ENCODE peak calls at places on chromosomes 5 and 9, in seven cellular contexts. One of them, this sample, is unnamed.

GRCh38 chr5:172920447-172920849 is 38.8 kb upstream of the RPL26L1 start:
- DNase-seq in progenitor cell of endocrine pancreas: no peak
- DNase-seq in psoas muscle: no peak
- DNase-seq in globus pallidus: no peak
- DNase-seq in stimulated activated CD8-positive, alpha-beta memory T cell treated with anti-CD3 and anti-CD28 coated beads, Interleukin-4, amount 100 ng/mL, for 24 hours: no peak
- DNase-seq in HT1080: peak; percentile 96
- DNase-seq in anterior cingulate cortex: no peak
- DNase-seq in this sample: peak; percentile 32

GRCh38 chr9:88932766-88933165 is 58.5 kb upstream of the S1PR3 start:
- DNase-seq in globus pallidus: no peak
- DNase-seq in progenitor cell of endocrine pancreas: no peak
- DNase-seq in stimulated activated CD8-positive, alpha-beta memory T cell treated with anti-CD3 and anti-CD28 coated beads, Interleukin-4, amount 100 ng/mL, for 24 hours: no peak
- DNase-seq in HT1080: peak; percentile 78
- DNase-seq in anterior cingulate cortex: no peak
- DNase-seq in psoas muscle: no peak
- DNase-seq in this sample: peak; percentile 66

GRCh38 chr9:91033802-91034201 is 232.2 kb downstream of the SYK start:
- DNase-seq in progenitor cell of endocrine pancreas: no peak
- DNase-seq in stimulated activated CD8-positive, alpha-beta memory T cell treated with anti-CD3 and anti-CD28 coated beads, Interleukin-4, amount 100 ng/mL, for 24 hours: peak; percentile 65
- DNase-seq in psoas muscle: no peak
- DNase-seq in anterior cingulate cortex: no peak
- DNase-seq in globus pallidus: no peak
- DNase-seq in HT1080: peak; percentile 32
- DNase-seq in this sample: peak; percentile 29

GRCh38 chr5:6436715-6437340 is 11.8 kb upstream of the UBE2QL1 start:
- DNase-seq in anterior cingulate cortex: no peak
- DNase-seq in progenitor cell of endocrine pancreas: no peak
- DNase-seq in globus pallidus: no peak
- DNase-seq in HT1080: peak; percentile 36
- DNase-seq in psoas muscle: no peak
- DNase-seq in stimulated activated CD8-positive, alpha-beta memory T cell treated with anti-CD3 and anti-CD28 coated beads, Interleukin-4, amount 100 ng/mL, for 24 hours: no peak
- DNase-seq in this sample: no peak

GRCh38 chr5:151740336-151740942 is 18.0 kb downstream of the ATOX1 start:
- DNase-seq in psoas muscle: peak; percentile 73
- DNase-seq in stimulated activated CD8-positive, alpha-beta memory T cell treated with anti-CD3 and anti-CD28 coated beads, Interleukin-4, amount 100 ng/mL, for 24 hours: peak; percentile 8
- DNase-seq in anterior cingulate cortex: peak; percentile 49
- DNase-seq in HT1080: peak; percentile 93
- DNase-seq in progenitor cell of endocrine pancreas: peak; percentile 34
- DNase-seq in globus pallidus: peak; percentile 70
- DNase-seq in this sample: peak; percentile 57

GRCh38 chr5:95284512-95285405 is at the start of gene MCTP1:
- DNase-seq in progenitor cell of endocrine pancreas: peak; percentile 50
- DNase-seq in stimulated activated CD8-positive, alpha-beta memory T cell treated with anti-CD3 and anti-CD28 coated beads, Interleukin-4, amount 100 ng/mL, for 24 hours: no peak
- DNase-seq in psoas muscle: no peak
- DNase-seq in globus pallidus: no peak
- DNase-seq in HT1080: peak; percentile 47
- DNase-seq in anterior cingulate cortex: peak; percentile 54
- DNase-seq in this sample: peak; percentile 79

GRCh38 chr5:113713051-113713450 is 199.6 kb downstream of the YTHDC2 start:
- DNase-seq in anterior cingulate cortex: no peak
- DNase-seq in psoas muscle: no peak
- DNase-seq in stimulated activated CD8-positive, alpha-beta memory T cell treated with anti-CD3 and anti-CD28 coated beads, Interleukin-4, amount 100 ng/mL, for 24 hours: no peak
- DNase-seq in globus pallidus: no peak
- DNase-seq in progenitor cell of endocrine pancreas: no peak
- DNase-seq in HT1080: peak; percentile 11
- DNase-seq in this sample: no peak

GRCh38 chr9:21392270-21392669 is 7.1 kb upstream of the IFNA2 start:
- DNase-seq in HT1080: peak; percentile 58
- DNase-seq in stimulated activated CD8-positive, alpha-beta memory T cell treated with anti-CD3 and anti-CD28 coated beads, Interleukin-4, amount 100 ng/mL, for 24 hours: no peak
- DNase-seq in globus pallidus: no peak
- DNase-seq in progenitor cell of endocrine pancreas: no peak
- DNase-seq in anterior cingulate cortex: no peak
- DNase-seq in psoas muscle: no peak
- DNase-seq in this sample: peak; percentile 41

GRCh38 chr9:120931278-120932085 is 4.9 kb upstream of the TRAF1 start:
- DNase-seq in progenitor cell of endocrine pancreas: no peak
- DNase-seq in stimulated activated CD8-positive, alpha-beta memory T cell treated with anti-CD3 and anti-CD28 coated beads, Interleukin-4, amount 100 ng/mL, for 24 hours: peak; percentile 49
- DNase-seq in globus pallidus: no peak
- DNase-seq in HT1080: peak; percentile 76
- DNase-seq in anterior cingulate cortex: no peak
- DNase-seq in psoas muscle: no peak
- DNase-seq in this sample: peak; percentile 21

GRCh38 chr5:43370352-43370751 is 41.8 kb downstream of the CCL28 start:
- DNase-seq in progenitor cell of endocrine pancreas: no peak
- DNase-seq in psoas muscle: no peak
- DNase-seq in anterior cingulate cortex: no peak
- DNase-seq in globus pallidus: no peak
- DNase-seq in stimulated activated CD8-positive, alpha-beta memory T cell treated with anti-CD3 and anti-CD28 coated beads, Interleukin-4, amount 100 ng/mL, for 24 hours: no peak
- DNase-seq in HT1080: no peak
- DNase-seq in this sample: no peak

GRCh38 chr9:118732998-118733397 is 636.2 kb downstream of the BRINP1 start:
- DNase-seq in anterior cingulate cortex: no peak
- DNase-seq in HT1080: no peak
- DNase-seq in psoas muscle: no peak
- DNase-seq in globus pallidus: no peak
- DNase-seq in stimulated activated CD8-positive, alpha-beta memory T cell treated with anti-CD3 and anti-CD28 coated beads, Interleukin-4, amount 100 ng/mL, for 24 hours: no peak
- DNase-seq in progenitor cell of endocrine pancreas: no peak
- DNase-seq in this sample: no peak

GRCh38 chr5:66306105-66306843 is 162.2 kb downstream of the SREK1 start:
- DNase-seq in globus pallidus: peak; percentile 71
- DNase-seq in psoas muscle: no peak
- DNase-seq in stimulated activated CD8-positive, alpha-beta memory T cell treated with anti-CD3 and anti-CD28 coated beads, Interleukin-4, amount 100 ng/mL, for 24 hours: no peak
- DNase-seq in HT1080: peak; percentile 56
- DNase-seq in anterior cingulate cortex: peak; percentile 11
- DNase-seq in progenitor cell of endocrine pancreas: no peak
- DNase-seq in this sample: peak; percentile 86

GRCh38 chr5:42950466-42951168 is 89.5 kb downstream of the ANXA2R start:
- DNase-seq in anterior cingulate cortex: no peak
- DNase-seq in HT1080: peak; percentile 98
- DNase-seq in stimulated activated CD8-positive, alpha-beta memory T cell treated with anti-CD3 and anti-CD28 coated beads, Interleukin-4, amount 100 ng/mL, for 24 hours: peak; percentile 53
- DNase-seq in psoas muscle: peak; percentile 74
- DNase-seq in globus pallidus: peak; percentile 30
- DNase-seq in progenitor cell of endocrine pancreas: no peak
- DNase-seq in this sample: no peak

GRCh38 chr5:158942217-158942616 is 157.5 kb downstream of the EBF1 start:
- DNase-seq in globus pallidus: no peak
- DNase-seq in anterior cingulate cortex: no peak
- DNase-seq in HT1080: no peak
- DNase-seq in psoas muscle: no peak
- DNase-seq in stimulated activated CD8-positive, alpha-beta memory T cell treated with anti-CD3 and anti-CD28 coated beads, Interleukin-4, amount 100 ng/mL, for 24 hours: no peak
- DNase-seq in progenitor cell of endocrine pancreas: no peak
- DNase-seq in this sample: no peak

GRCh38 chr5:123785160-123786001 is 273.4 kb downstream of the CSNK1G3 start:
- DNase-seq in HT1080: no peak
- DNase-seq in globus pallidus: no peak
- DNase-seq in stimulated activated CD8-positive, alpha-beta memory T cell treated with anti-CD3 and anti-CD28 coated beads, Interleukin-4, amount 100 ng/mL, for 24 hours: no peak
- DNase-seq in anterior cingulate cortex: no peak
- DNase-seq in progenitor cell of endocrine pancreas: no peak
- DNase-seq in psoas muscle: no peak
- DNase-seq in this sample: peak; percentile 91

GRCh38 chr9:22211588-22212360 is 202.7 kb upstream of the CDKN2B start:
- DNase-seq in psoas muscle: no peak
- DNase-seq in globus pallidus: no peak
- DNase-seq in HT1080: peak; percentile 94
- DNase-seq in anterior cingulate cortex: no peak
- DNase-seq in progenitor cell of endocrine pancreas: no peak
- DNase-seq in stimulated activated CD8-positive, alpha-beta memory T cell treated with anti-CD3 and anti-CD28 coated beads, Interleukin-4, amount 100 ng/mL, for 24 hours: no peak
- DNase-seq in this sample: no peak

GRCh38 chr9:1052119-1052907 is 2.2 kb downstream of the DMRT2 start:
- DNase-seq in globus pallidus: peak; percentile 55
- DNase-seq in HT1080: no peak
- DNase-seq in psoas muscle: peak; percentile 56
- DNase-seq in anterior cingulate cortex: peak; percentile 3
- DNase-seq in stimulated activated CD8-positive, alpha-beta memory T cell treated with anti-CD3 and anti-CD28 coated beads, Interleukin-4, amount 100 ng/mL, for 24 hours: no peak
- DNase-seq in progenitor cell of endocrine pancreas: no peak
- DNase-seq in this sample: no peak

GRCh38 chr5:148794729-148795590 is 31.5 kb upstream of the ADRB2 start:
- DNase-seq in HT1080: peak; percentile 77
- DNase-seq in stimulated activated CD8-positive, alpha-beta memory T cell treated with anti-CD3 and anti-CD28 coated beads, Interleukin-4, amount 100 ng/mL, for 24 hours: no peak
- DNase-seq in psoas muscle: no peak
- DNase-seq in anterior cingulate cortex: no peak
- DNase-seq in progenitor cell of endocrine pancreas: no peak
- DNase-seq in globus pallidus: no peak
- DNase-seq in this sample: no peak

GRCh38 chr5:175629793-175630192 is 28.1 kb upstream of the HRH2 start:
- DNase-seq in psoas muscle: no peak
- DNase-seq in anterior cingulate cortex: no peak
- DNase-seq in stimulated activated CD8-positive, alpha-beta memory T cell treated with anti-CD3 and anti-CD28 coated beads, Interleukin-4, amount 100 ng/mL, for 24 hours: no peak
- DNase-seq in HT1080: no peak
- DNase-seq in progenitor cell of endocrine pancreas: no peak
- DNase-seq in globus pallidus: no peak
- DNase-seq in this sample: no peak

GRCh38 chr9:34430843-34431437 is 27.4 kb downstream of the FAM219A start:
- DNase-seq in psoas muscle: peak; percentile 93
- DNase-seq in progenitor cell of endocrine pancreas: peak; percentile 44
- DNase-seq in stimulated activated CD8-positive, alpha-beta memory T cell treated with anti-CD3 and anti-CD28 coated beads, Interleukin-4, amount 100 ng/mL, for 24 hours: no peak
- DNase-seq in anterior cingulate cortex: peak; percentile 41
- DNase-seq in HT1080: peak; percentile 51
- DNase-seq in globus pallidus: peak; percentile 21
- DNase-seq in this sample: peak; percentile 93

GRCh38 chr5:159547466-159548195 is 217.3 kb upstream of the IL12B start:
- DNase-seq in psoas muscle: no peak
- DNase-seq in stimulated activated CD8-positive, alpha-beta memory T cell treated with anti-CD3 and anti-CD28 coated beads, Interleukin-4, amount 100 ng/mL, for 24 hours: no peak
- DNase-seq in progenitor cell of endocrine pancreas: no peak
- DNase-seq in HT1080: no peak
- DNase-seq in anterior cingulate cortex: no peak
- DNase-seq in globus pallidus: no peak
- DNase-seq in this sample: peak; percentile 21

GRCh38 chr5:81657386-81657785 is 93.5 kb downstream of the SSBP2 start:
- DNase-seq in anterior cingulate cortex: no peak
- DNase-seq in progenitor cell of endocrine pancreas: no peak
- DNase-seq in globus pallidus: no peak
- DNase-seq in stimulated activated CD8-positive, alpha-beta memory T cell treated with anti-CD3 and anti-CD28 coated beads, Interleukin-4, amount 100 ng/mL, for 24 hours: no peak
- DNase-seq in HT1080: no peak
- DNase-seq in psoas muscle: no peak
- DNase-seq in this sample: peak; percentile 88

GRCh38 chr5:24906689-24907088 is 261.9 kb upstream of the CDH10 start:
- DNase-seq in stimulated activated CD8-positive, alpha-beta memory T cell treated with anti-CD3 and anti-CD28 coated beads, Interleukin-4, amount 100 ng/mL, for 24 hours: no peak
- DNase-seq in globus pallidus: no peak
- DNase-seq in progenitor cell of endocrine pancreas: no peak
- DNase-seq in anterior cingulate cortex: no peak
- DNase-seq in HT1080: no peak
- DNase-seq in psoas muscle: no peak
- DNase-seq in this sample: no peak

GRCh38 chr5:10145922-10146321 is 103.8 kb downstream of the ATPSCKMT start:
- DNase-seq in globus pallidus: peak; percentile 48
- DNase-seq in psoas muscle: no peak
- DNase-seq in HT1080: peak; percentile 68
- DNase-seq in progenitor cell of endocrine pancreas: no peak
- DNase-seq in anterior cingulate cortex: no peak
- DNase-seq in stimulated activated CD8-positive, alpha-beta memory T cell treated with anti-CD3 and anti-CD28 coated beads, Interleukin-4, amount 100 ng/mL, for 24 hours: no peak
- DNase-seq in this sample: peak; percentile 25

GRCh38 chr9:83473488-83473971 is 64.7 kb downstream of the FRMD3 start:
- DNase-seq in anterior cingulate cortex: no peak
- DNase-seq in psoas muscle: no peak
- DNase-seq in progenitor cell of endocrine pancreas: no peak
- DNase-seq in globus pallidus: no peak
- DNase-seq in stimulated activated CD8-positive, alpha-beta memory T cell treated with anti-CD3 and anti-CD28 coated beads, Interleukin-4, amount 100 ng/mL, for 24 hours: no peak
- DNase-seq in HT1080: peak; percentile 48
- DNase-seq in this sample: no peak

GRCh38 chr9:81634915-81635516 is 54.3 kb downstream of the TLE1 start:
- DNase-seq in psoas muscle: no peak
- DNase-seq in progenitor cell of endocrine pancreas: no peak
- DNase-seq in anterior cingulate cortex: no peak
- DNase-seq in HT1080: no peak
- DNase-seq in stimulated activated CD8-positive, alpha-beta memory T cell treated with anti-CD3 and anti-CD28 coated beads, Interleukin-4, amount 100 ng/mL, for 24 hours: no peak
- DNase-seq in globus pallidus: no peak
- DNase-seq in this sample: peak; percentile 51

GRCh38 chr9:4662989-4663792 is 1.1 kb downstream of the PLPP6 start:
- DNase-seq in globus pallidus: no peak
- DNase-seq in HT1080: no peak
- DNase-seq in anterior cingulate cortex: no peak
- DNase-seq in psoas muscle: no peak
- DNase-seq in stimulated activated CD8-positive, alpha-beta memory T cell treated with anti-CD3 and anti-CD28 coated beads, Interleukin-4, amount 100 ng/mL, for 24 hours: no peak
- DNase-seq in progenitor cell of endocrine pancreas: no peak
- DNase-seq in this sample: peak; percentile 66

GRCh38 chr9:135149876-135150275 is 62.4 kb downstream of the OLFM1 start:
- DNase-seq in psoas muscle: no peak
- DNase-seq in HT1080: no peak
- DNase-seq in progenitor cell of endocrine pancreas: no peak
- DNase-seq in stimulated activated CD8-positive, alpha-beta memory T cell treated with anti-CD3 and anti-CD28 coated beads, Interleukin-4, amount 100 ng/mL, for 24 hours: no peak
- DNase-seq in anterior cingulate cortex: no peak
- DNase-seq in globus pallidus: no peak
- DNase-seq in this sample: no peak

GRCh38 chr9:4590430-4591122 is 71.5 kb upstream of the PLPP6 start:
- DNase-seq in HT1080: no peak
- DNase-seq in psoas muscle: no peak
- DNase-seq in globus pallidus: no peak
- DNase-seq in anterior cingulate cortex: no peak
- DNase-seq in progenitor cell of endocrine pancreas: no peak
- DNase-seq in stimulated activated CD8-positive, alpha-beta memory T cell treated with anti-CD3 and anti-CD28 coated beads, Interleukin-4, amount 100 ng/mL, for 24 hours: no peak
- DNase-seq in this sample: no peak

GRCh38 chr5:77986261-77986660 is 210.1 kb upstream of the TBCA start:
- DNase-seq in HT1080: no peak
- DNase-seq in progenitor cell of endocrine pancreas: no peak
- DNase-seq in stimulated activated CD8-positive, alpha-beta memory T cell treated with anti-CD3 and anti-CD28 coated beads, Interleukin-4, amount 100 ng/mL, for 24 hours: no peak
- DNase-seq in anterior cingulate cortex: no peak
- DNase-seq in psoas muscle: no peak
- DNase-seq in globus pallidus: no peak
- DNase-seq in this sample: no peak

GRCh38 chr5:61768692-61769281 is 436.7 kb downstream of the ZSWIM6 start:
- DNase-seq in globus pallidus: no peak
- DNase-seq in progenitor cell of endocrine pancreas: peak; percentile 20
- DNase-seq in anterior cingulate cortex: no peak
- DNase-seq in HT1080: peak; percentile 29
- DNase-seq in psoas muscle: no peak
- DNase-seq in stimulated activated CD8-positive, alpha-beta memory T cell treated with anti-CD3 and anti-CD28 coated beads, Interleukin-4, amount 100 ng/mL, for 24 hours: no peak
- DNase-seq in this sample: peak; percentile 75

GRCh38 chr9:136220017-136220729 is 15.2 kb upstream of the LHX3 start:
- DNase-seq in anterior cingulate cortex: no peak
- DNase-seq in globus pallidus: no peak
- DNase-seq in psoas muscle: no peak
- DNase-seq in HT1080: peak; percentile 92
- DNase-seq in stimulated activated CD8-positive, alpha-beta memory T cell treated with anti-CD3 and anti-CD28 coated beads, Interleukin-4, amount 100 ng/mL, for 24 hours: no peak
- DNase-seq in progenitor cell of endocrine pancreas: no peak
- DNase-seq in this sample: no peak

GRCh38 chr9:135301271-135302263 is 178.0 kb upstream of the PPP1R26 start:
- DNase-seq in psoas muscle: no peak
- DNase-seq in HT1080: no peak
- DNase-seq in stimulated activated CD8-positive, alpha-beta memory T cell treated with anti-CD3 and anti-CD28 coated beads, Interleukin-4, amount 100 ng/mL, for 24 hours: no peak
- DNase-seq in globus pallidus: no peak
- DNase-seq in anterior cingulate cortex: no peak
- DNase-seq in progenitor cell of endocrine pancreas: no peak
- DNase-seq in this sample: no peak

GRCh38 chr5:156208271-156208670 is 118.7 kb upstream of the SGCD start:
- DNase-seq in progenitor cell of endocrine pancreas: no peak
- DNase-seq in psoas muscle: no peak
- DNase-seq in stimulated activated CD8-positive, alpha-beta memory T cell treated with anti-CD3 and anti-CD28 coated beads, Interleukin-4, amount 100 ng/mL, for 24 hours: no peak
- DNase-seq in HT1080: no peak
- DNase-seq in globus pallidus: no peak
- DNase-seq in anterior cingulate cortex: no peak
- DNase-seq in this sample: no peak

GRCh38 chr9:137772281-137772873 is 105.2 kb upstream of the CACNA1B start:
- DNase-seq in HT1080: no peak
- DNase-seq in stimulated activated CD8-positive, alpha-beta memory T cell treated with anti-CD3 and anti-CD28 coated beads, Interleukin-4, amount 100 ng/mL, for 24 hours: no peak
- DNase-seq in anterior cingulate cortex: no peak
- DNase-seq in progenitor cell of endocrine pancreas: no peak
- DNase-seq in psoas muscle: no peak
- DNase-seq in globus pallidus: no peak
- DNase-seq in this sample: peak; percentile 11

GRCh38 chr9:113619156-113619861 is 155.8 kb downstream of the RGS3 start:
- DNase-seq in globus pallidus: no peak
- DNase-seq in psoas muscle: no peak
- DNase-seq in stimulated activated CD8-positive, alpha-beta memory T cell treated with anti-CD3 and anti-CD28 coated beads, Interleukin-4, amount 100 ng/mL, for 24 hours: no peak
- DNase-seq in anterior cingulate cortex: no peak
- DNase-seq in progenitor cell of endocrine pancreas: no peak
- DNase-seq in HT1080: no peak
- DNase-seq in this sample: peak; percentile 19